ENCODE peak calls at places on chromosomes 3 and 15, in eight cellular contexts. One of them, this sample, is unnamed.

GRCh38 chr15:86664581-86664980 is 584.9 kb downstream of the AGBL1 start:
- DNase-seq in GM23338: no peak
- DNase-seq in H9: no peak
- DNase-seq in GM10248: no peak
- DNase-seq in progenitor cell of endocrine pancreas: no peak
- DNase-seq in nephron progenitor cell: no peak
- DNase-seq in foreskin keratinocyte: no peak
- DNase-seq in IMR-90: no peak
- DNase-seq in this sample: no peak

GRCh38 chr3:76685858-76686257 is 354.0 kb upstream of the ROBO2 start:
- DNase-seq in GM10248: no peak
- DNase-seq in nephron progenitor cell: no peak
- DNase-seq in H9: no peak
- DNase-seq in foreskin keratinocyte: no peak
- DNase-seq in IMR-90: no peak
- DNase-seq in progenitor cell of endocrine pancreas: no peak
- DNase-seq in GM23338: peak; percentile 23
- DNase-seq in this sample: no peak

GRCh38 chr15:64776402-64776786 is 1.0 kb upstream of the RBPMS2 start:
- DNase-seq in nephron progenitor cell: peak; percentile 42
- DNase-seq in progenitor cell of endocrine pancreas: peak; percentile 14
- DNase-seq in GM23338: peak; percentile 64
- DNase-seq in GM10248: no peak
- DNase-seq in IMR-90: no peak
- DNase-seq in foreskin keratinocyte: no peak
- DNase-seq in H9: peak; percentile 47
- DNase-seq in this sample: no peak

GRCh38 chr15:63015618-63016017 is 26.9 kb upstream of the TPM1 start:
- DNase-seq in nephron progenitor cell: no peak
- DNase-seq in foreskin keratinocyte: no peak
- DNase-seq in GM10248: no peak
- DNase-seq in H9: no peak
- DNase-seq in IMR-90: peak; percentile 80
- DNase-seq in GM23338: no peak
- DNase-seq in progenitor cell of endocrine pancreas: no peak
- DNase-seq in this sample: no peak

GRCh38 chr3:35639251-35640185 is at the start of gene ARPP21:
- DNase-seq in H9: peak; percentile 57
- DNase-seq in GM10248: peak; percentile 24
- DNase-seq in progenitor cell of endocrine pancreas: peak; percentile 19
- DNase-seq in GM23338: peak; percentile 57
- DNase-seq in foreskin keratinocyte: no peak
- DNase-seq in nephron progenitor cell: peak; percentile 64
- DNase-seq in IMR-90: no peak
- DNase-seq in this sample: peak; percentile 28

GRCh38 chr15:101523560-101523940 is 34.0 kb upstream of the PCSK6 start:
- DNase-seq in nephron progenitor cell: no peak
- DNase-seq in GM23338: no peak
- DNase-seq in GM10248: peak; percentile 11
- DNase-seq in foreskin keratinocyte: no peak
- DNase-seq in IMR-90: no peak
- DNase-seq in H9: no peak
- DNase-seq in progenitor cell of endocrine pancreas: no peak
- DNase-seq in this sample: no peak

GRCh38 chr3:141333796-141334626 is 34.3 kb upstream of the ZBTB38 start:
- DNase-seq in IMR-90: peak; percentile 78
- DNase-seq in H9: no peak
- DNase-seq in GM10248: no peak
- DNase-seq in GM23338: no peak
- DNase-seq in progenitor cell of endocrine pancreas: no peak
- DNase-seq in foreskin keratinocyte: no peak
- DNase-seq in nephron progenitor cell: no peak
- DNase-seq in this sample: no peak

GRCh38 chr3:123084192-123084591 is 17.4 kb downstream of the PDIA5 start:
- DNase-seq in progenitor cell of endocrine pancreas: no peak
- DNase-seq in GM10248: no peak
- DNase-seq in foreskin keratinocyte: no peak
- DNase-seq in H9: peak; percentile 31
- DNase-seq in IMR-90: no peak
- DNase-seq in GM23338: no peak
- DNase-seq in nephron progenitor cell: no peak
- DNase-seq in this sample: no peak

GRCh38 chr3:8900065-8900464 is 63.2 kb downstream of the RAD18 start:
- DNase-seq in IMR-90: peak; percentile 47
- DNase-seq in progenitor cell of endocrine pancreas: no peak
- DNase-seq in GM23338: peak; percentile 17
- DNase-seq in nephron progenitor cell: no peak
- DNase-seq in H9: no peak
- DNase-seq in GM10248: no peak
- DNase-seq in foreskin keratinocyte: no peak
- DNase-seq in this sample: no peak

GRCh38 chr3:46429671-46430070 is 22.6 kb downstream of the CCRL2 start:
- DNase-seq in nephron progenitor cell: no peak
- DNase-seq in progenitor cell of endocrine pancreas: no peak
- DNase-seq in GM10248: no peak
- DNase-seq in IMR-90: no peak
- DNase-seq in H9: no peak
- DNase-seq in foreskin keratinocyte: peak; percentile 92
- DNase-seq in GM23338: no peak
- DNase-seq in this sample: no peak

GRCh38 chr3:43867673-43868072 is 176.9 kb downstream of the ABHD5 start:
- DNase-seq in foreskin keratinocyte: no peak
- DNase-seq in GM23338: no peak
- DNase-seq in progenitor cell of endocrine pancreas: no peak
- DNase-seq in nephron progenitor cell: no peak
- DNase-seq in IMR-90: peak; percentile 66
- DNase-seq in GM10248: no peak
- DNase-seq in H9: peak; percentile 14
- DNase-seq in this sample: no peak

GRCh38 chr3:139758654-139759291 is 81.0 kb upstream of the NMNAT3 start:
- DNase-seq in progenitor cell of endocrine pancreas: no peak
- DNase-seq in foreskin keratinocyte: no peak
- DNase-seq in nephron progenitor cell: no peak
- DNase-seq in H9: no peak
- DNase-seq in GM10248: no peak
- DNase-seq in IMR-90: peak; percentile 13
- DNase-seq in GM23338: peak; percentile 51
- DNase-seq in this sample: no peak

GRCh38 chr3:29324180-29324651 is 43.3 kb downstream of the RBMS3 start:
- DNase-seq in H9: no peak
- DNase-seq in GM10248: peak; percentile 30
- DNase-seq in IMR-90: peak; percentile 67
- DNase-seq in foreskin keratinocyte: peak; percentile 36
- DNase-seq in nephron progenitor cell: no peak
- DNase-seq in GM23338: no peak
- DNase-seq in progenitor cell of endocrine pancreas: no peak
- DNase-seq in this sample: no peak

GRCh38 chr15:22253676-22254408 is 173.5 kb downstream of the OR4M2 start:
- DNase-seq in progenitor cell of endocrine pancreas: no peak
- DNase-seq in nephron progenitor cell: no peak
- DNase-seq in H9: no peak
- DNase-seq in GM23338: no peak
- DNase-seq in GM10248: peak; percentile 69
- DNase-seq in IMR-90: no peak
- DNase-seq in foreskin keratinocyte: no peak
- DNase-seq in this sample: no peak

GRCh38 chr15:36605626-36606263 is 26.3 kb downstream of the CDIN1 start:
- DNase-seq in GM23338: no peak
- DNase-seq in H9: no peak
- DNase-seq in IMR-90: no peak
- DNase-seq in GM10248: no peak
- DNase-seq in nephron progenitor cell: no peak
- DNase-seq in foreskin keratinocyte: no peak
- DNase-seq in progenitor cell of endocrine pancreas: no peak
- DNase-seq in this sample: no peak

GRCh38 chr15:86854186-86854585 is 774.5 kb downstream of the AGBL1 start:
- DNase-seq in nephron progenitor cell: no peak
- DNase-seq in GM23338: no peak
- DNase-seq in IMR-90: no peak
- DNase-seq in progenitor cell of endocrine pancreas: no peak
- DNase-seq in H9: no peak
- DNase-seq in foreskin keratinocyte: no peak
- DNase-seq in GM10248: no peak
- DNase-seq in this sample: no peak

GRCh38 chr3:94694894-94695293 is 632.0 kb downstream of the NSUN3 start:
- DNase-seq in progenitor cell of endocrine pancreas: no peak
- DNase-seq in nephron progenitor cell: no peak
- DNase-seq in foreskin keratinocyte: peak; percentile 9
- DNase-seq in H9: no peak
- DNase-seq in IMR-90: no peak
- DNase-seq in GM23338: no peak
- DNase-seq in GM10248: no peak
- DNase-seq in this sample: no peak

GRCh38 chr3:37221407-37221806 is 47.0 kb upstream of the LRRFIP2 start:
- DNase-seq in foreskin keratinocyte: peak; percentile 98
- DNase-seq in GM10248: no peak
- DNase-seq in GM23338: no peak
- DNase-seq in progenitor cell of endocrine pancreas: no peak
- DNase-seq in IMR-90: peak; percentile 88
- DNase-seq in nephron progenitor cell: no peak
- DNase-seq in H9: no peak
- DNase-seq in this sample: no peak

GRCh38 chr3:36409862-36410261 is 29.6 kb downstream of the STAC start:
- DNase-seq in IMR-90: no peak
- DNase-seq in foreskin keratinocyte: no peak
- DNase-seq in progenitor cell of endocrine pancreas: no peak
- DNase-seq in GM10248: no peak
- DNase-seq in GM23338: no peak
- DNase-seq in nephron progenitor cell: no peak
- DNase-seq in H9: no peak
- DNase-seq in this sample: no peak

GRCh38 chr3:101095703-101096102 is 102.5 kb upstream of the ABI3BP start:
- DNase-seq in GM23338: no peak
- DNase-seq in IMR-90: peak; percentile 23
- DNase-seq in progenitor cell of endocrine pancreas: no peak
- DNase-seq in nephron progenitor cell: no peak
- DNase-seq in H9: no peak
- DNase-seq in foreskin keratinocyte: no peak
- DNase-seq in GM10248: no peak
- DNase-seq in this sample: no peak

GRCh38 chr3:101085752-101086151 is 92.5 kb upstream of the ABI3BP start:
- DNase-seq in foreskin keratinocyte: no peak
- DNase-seq in nephron progenitor cell: no peak
- DNase-seq in GM23338: no peak
- DNase-seq in progenitor cell of endocrine pancreas: no peak
- DNase-seq in IMR-90: no peak
- DNase-seq in GM10248: no peak
- DNase-seq in H9: no peak
- DNase-seq in this sample: no peak

GRCh38 chr3:101091489-101091888 is 98.3 kb upstream of the ABI3BP start:
- DNase-seq in progenitor cell of endocrine pancreas: no peak
- DNase-seq in GM23338: peak; percentile 60
- DNase-seq in foreskin keratinocyte: peak; percentile 51
- DNase-seq in H9: peak; percentile 28
- DNase-seq in nephron progenitor cell: no peak
- DNase-seq in IMR-90: peak; percentile 67
- DNase-seq in GM10248: no peak
- DNase-seq in this sample: no peak
- TF ChIP-seq CTCF in progenitor cell of endocrine pancreas: no peak
- TF ChIP-seq CTCF in GM23338: no peak
- TF ChIP-seq CTCF in foreskin keratinocyte: peak; percentile 60
- TF ChIP-seq CTCF in H9: no peak
- TF ChIP-seq CTCF in nephron progenitor cell: no peak
- TF ChIP-seq CTCF in IMR-90: no peak
- TF ChIP-seq CTCF in GM10248: no peak
- TF ChIP-seq CTCF in this sample: no peak

GRCh38 chr15:42704492-42704926 is 32.4 kb downstream of the CDAN1 start:
- DNase-seq in H9: peak; percentile 74
- DNase-seq in IMR-90: peak; percentile 73
- DNase-seq in progenitor cell of endocrine pancreas: peak; percentile 55
- DNase-seq in nephron progenitor cell: peak; percentile 68
- DNase-seq in GM10248: peak; percentile 75
- DNase-seq in GM23338: peak; percentile 92
- DNase-seq in foreskin keratinocyte: peak; percentile 26
- DNase-seq in this sample: peak; percentile 62
- TF ChIP-seq CTCF in H9: peak; percentile 90
- TF ChIP-seq CTCF in IMR-90: peak; percentile 86
- TF ChIP-seq CTCF in progenitor cell of endocrine pancreas: peak; percentile 83
- TF ChIP-seq CTCF in nephron progenitor cell: peak; percentile 76
- TF ChIP-seq CTCF in GM10248: peak; percentile 60
- TF ChIP-seq CTCF in GM23338: peak; percentile 87
- TF ChIP-seq CTCF in foreskin keratinocyte: peak; percentile 89
- TF ChIP-seq CTCF in this sample: peak; percentile 88

DNA sequence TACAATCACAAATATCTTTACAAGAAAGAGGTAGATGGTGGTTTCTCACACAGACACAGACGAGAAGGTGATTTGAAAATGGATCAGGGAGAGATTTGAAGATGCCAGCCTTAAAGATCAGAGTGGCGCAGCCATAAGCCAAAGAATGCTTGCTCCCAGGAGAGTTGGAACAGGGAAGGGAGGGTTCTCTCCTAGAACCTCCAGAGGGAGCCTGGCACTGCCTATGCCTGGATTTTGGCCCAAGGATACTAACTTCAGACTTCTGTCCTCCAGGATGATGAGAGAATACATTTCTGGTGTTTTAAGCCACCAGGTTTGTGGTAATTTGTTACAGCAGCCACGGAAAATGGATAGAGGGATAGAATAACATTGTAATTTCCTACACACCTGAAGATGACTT is 279.1 kb downstream of the FAM43A start:
- DNase-seq in GM10248: no peak
- DNase-seq in GM23338: peak; percentile 13
- DNase-seq in H9: no peak
- DNase-seq in nephron progenitor cell: no peak
- DNase-seq in progenitor cell of endocrine pancreas: no peak
- DNase-seq in foreskin keratinocyte: no peak
- DNase-seq in IMR-90: no peak
- DNase-seq in this sample: no peak
- TF ChIP-seq CTCF in GM10248: no peak
- TF ChIP-seq CTCF in GM23338: no peak
- TF ChIP-seq CTCF in H9: peak; percentile 19
- TF ChIP-seq CTCF in nephron progenitor cell: no peak
- TF ChIP-seq CTCF in progenitor cell of endocrine pancreas: no peak
- TF ChIP-seq CTCF in foreskin keratinocyte: peak; percentile 39
- TF ChIP-seq CTCF in IMR-90: no peak
- TF ChIP-seq CTCF in this sample: no peak

DNA sequence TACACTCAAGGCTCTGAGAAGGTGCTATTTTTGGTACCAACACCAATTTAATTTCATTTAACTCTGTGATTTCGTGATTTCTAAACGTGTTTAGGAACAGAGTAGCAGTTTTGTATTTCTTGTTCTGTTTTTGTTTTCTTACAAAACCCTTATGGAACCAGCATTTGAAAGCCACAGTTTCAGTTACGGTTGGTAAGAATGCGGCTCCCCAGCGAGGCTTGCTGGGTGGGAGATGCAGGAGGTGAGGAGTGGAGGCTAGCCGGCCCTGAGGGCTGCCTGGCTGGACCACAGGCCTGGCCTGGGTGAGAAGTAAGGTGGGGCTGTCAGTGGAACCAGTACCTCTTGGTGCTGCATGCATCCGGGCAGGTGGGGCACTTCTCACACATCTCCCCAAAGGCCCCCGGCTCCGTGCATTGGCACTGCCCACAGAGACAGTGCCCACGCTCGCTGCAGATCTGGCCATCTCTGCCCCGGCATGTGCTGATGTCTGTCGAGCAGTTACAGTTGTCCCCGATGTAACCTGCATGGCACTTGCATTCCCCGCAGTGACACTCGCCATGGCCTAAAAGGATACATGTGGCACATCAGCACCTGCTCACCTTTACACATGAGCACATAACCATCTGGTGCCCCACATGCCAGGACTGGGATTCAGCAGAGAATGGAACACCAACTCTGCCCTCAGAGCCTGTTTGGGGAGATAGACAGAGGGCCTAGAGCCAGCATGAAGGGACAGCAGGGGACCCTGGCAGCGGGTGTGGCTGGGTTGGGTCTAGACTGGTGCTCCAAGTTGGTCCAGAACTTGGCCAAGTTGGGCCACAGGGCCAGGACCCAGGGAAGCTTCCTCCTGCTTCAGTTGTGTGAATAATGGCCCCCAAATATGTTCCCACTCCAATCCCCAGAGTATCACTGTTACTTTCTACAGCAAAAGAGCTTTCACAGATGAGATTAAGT is 43.4 kb downstream of the UMPS start:
- DNase-seq in GM23338: no peak
- DNase-seq in nephron progenitor cell: no peak
- DNase-seq in IMR-90: no peak
- DNase-seq in foreskin keratinocyte: no peak
- DNase-seq in H9: no peak
- DNase-seq in GM10248: no peak
- DNase-seq in progenitor cell of endocrine pancreas: no peak
- DNase-seq in this sample: no peak
- TF ChIP-seq CTCF in GM23338: no peak
- TF ChIP-seq CTCF in nephron progenitor cell: no peak
- TF ChIP-seq CTCF in IMR-90: no peak
- TF ChIP-seq CTCF in foreskin keratinocyte: no peak
- TF ChIP-seq CTCF in H9: no peak
- TF ChIP-seq CTCF in GM10248: no peak
- TF ChIP-seq CTCF in progenitor cell of endocrine pancreas: no peak
- TF ChIP-seq CTCF in this sample: no peak

This sample was measured in neural crest cell.